ENCODE peak calls at places on chromosomes 6 and 20, in nine cellular contexts. W is lower lobe of right lung; T is fibroblast of pulmonary artery; P is CD8-positive, alpha-beta T cell; I is GM23248; R is endodermal cell; Q is astrocyte; Y is neuronal stem cell; L is CD4-positive, alpha-beta memory T cell. H is an unnamed sample.

GRCh38 chr6:84282566-84282965 is 55.1 kb upstream of the CEP162 start:
- DNase-seq in W (peak; percentile 50), T (peak; percentile 43), P (no peak), I (peak; percentile 75), R (no peak), Q (peak; percentile 79), Y (no peak), L (no peak), H (no peak)

GRCh38 chr6:33419580-33420492 is at the start of gene SYNGAP1:
- DNase-seq in W (no peak), T (peak; percentile 68), P (peak; percentile 53), I (peak; percentile 63), R (peak; percentile 84), Q (peak; percentile 57), Y (no peak), L (no peak), H (peak; percentile 82)

GRCh38 chr6:2482773-2483172 is 237.4 kb upstream of the GMDS start:
- DNase-seq in W (no peak), T (no peak), P (no peak), I (no peak), R (no peak), Q (no peak), Y (no peak), L (no peak), H (no peak)

GRCh38 chr6:169800668-169801395 is 49.4 kb downstream of the ERMARD start:
- DNase-seq in W (no peak), T (peak; percentile 47), P (no peak), I (peak; percentile 85), R (peak; percentile 76), Q (peak; percentile 61), Y (no peak), L (no peak), H (peak; percentile 49)

GRCh38 chr20:45053441-45054351 is 47.2 kb downstream of the KCNS1 start:
- DNase-seq in W (no peak), T (no peak), P (no peak), I (no peak), R (no peak), Q (no peak), Y (no peak), L (no peak), H (no peak)

GRCh38 chr6:148316308-148316707 is 26.3 kb upstream of the SASH1 start:
- DNase-seq in W (no peak), T (no peak), P (no peak), I (no peak), R (no peak), Q (no peak), Y (no peak), L (no peak), H (no peak)

GRCh38 chr6:26141378-26141901 is 54.2 kb downstream of the HFE start:
- DNase-seq in W (no peak), T (peak; percentile 32), P (no peak), I (no peak), R (peak; percentile 65), Q (no peak), Y (no peak), L (no peak), H (no peak)

GRCh38 chr6:113184291-113184690 is 672.9 kb upstream of the MARCKS start:
- DNase-seq in W (no peak), T (peak; percentile 80), P (no peak), I (peak; percentile 95), R (no peak), Q (peak; percentile 98), Y (no peak), L (no peak), H (peak; percentile 75)

GRCh38 chr6:158506577-158506976 is 53.3 kb upstream of the TMEM181 start:
- DNase-seq in W (no peak), T (peak; percentile 13), P (no peak), I (peak; percentile 4), R (peak; percentile 94), Q (peak; percentile 22), Y (peak; percentile 32), L (no peak), H (no peak)

GRCh38 chr6:33740794-33741193 is 5.9 kb downstream of the IP6K3 start:
- DNase-seq in W (no peak), T (no peak), P (no peak), I (no peak), R (no peak), Q (no peak), Y (no peak), L (no peak), H (no peak)

GRCh38 chr6:54617730-54618129 is 228.8 kb upstream of the FAM83B start:
- DNase-seq in W (no peak), T (peak; percentile 80), P (no peak), I (peak; percentile 78), R (no peak), Q (peak; percentile 95), Y (no peak), L (no peak), H (peak; percentile 90)

GRCh38 chr6:12484519-12484918 is 194.4 kb downstream of the EDN1 start:
- DNase-seq in W (no peak), T (no peak), P (no peak), I (no peak), R (no peak), Q (no peak), Y (no peak), L (no peak), H (no peak)

GRCh38 chr6:33314943-33315752 is 1.3 kb upstream of the TAPBP start:
- DNase-seq in W (peak; percentile 76), T (no peak), P (no peak), I (peak; percentile 50), R (peak; percentile 79), Q (no peak), Y (no peak), L (no peak), H (peak; percentile 35)

GRCh38 chr6:20978176-20978614 is 443.9 kb downstream of the CDKAL1 start:
- DNase-seq in W (no peak), T (peak; percentile 7), P (no peak), I (peak; percentile 83), R (no peak), Q (peak; percentile 63), Y (no peak), L (no peak), H (peak; percentile 65)

GRCh38 chr6:30743099-30744053 is 889 bp upstream of the FLOT1 start:
- DNase-seq in W (peak; percentile 51), T (peak; percentile 44), P (peak; percentile 45), I (peak; percentile 58), R (no peak), Q (no peak), Y (no peak), L (peak; percentile 26), H (peak; percentile 64)

GRCh38 chr6:37456816-37457560 is 24.0 kb downstream of the CMTR1 start:
- DNase-seq in W (no peak), T (peak; percentile 83), P (no peak), I (peak; percentile 96), R (no peak), Q (peak; percentile 89), Y (no peak), L (no peak), H (peak; percentile 47)

GRCh38 chr6:18425218-18425617 is 38.1 kb downstream of the RNF144B start:
- DNase-seq in W (no peak), T (no peak), P (no peak), I (no peak), R (no peak), Q (no peak), Y (no peak), L (no peak), H (no peak)

GRCh38 chr6:37021356-37022129 is 16.1 kb downstream of the FGD2 start:
- DNase-seq in W (no peak), T (peak; percentile 71), P (peak; percentile 77), I (peak; percentile 60), R (peak; percentile 84), Q (no peak), Y (no peak), L (peak; percentile 78), H (peak; percentile 62)

DNA sequence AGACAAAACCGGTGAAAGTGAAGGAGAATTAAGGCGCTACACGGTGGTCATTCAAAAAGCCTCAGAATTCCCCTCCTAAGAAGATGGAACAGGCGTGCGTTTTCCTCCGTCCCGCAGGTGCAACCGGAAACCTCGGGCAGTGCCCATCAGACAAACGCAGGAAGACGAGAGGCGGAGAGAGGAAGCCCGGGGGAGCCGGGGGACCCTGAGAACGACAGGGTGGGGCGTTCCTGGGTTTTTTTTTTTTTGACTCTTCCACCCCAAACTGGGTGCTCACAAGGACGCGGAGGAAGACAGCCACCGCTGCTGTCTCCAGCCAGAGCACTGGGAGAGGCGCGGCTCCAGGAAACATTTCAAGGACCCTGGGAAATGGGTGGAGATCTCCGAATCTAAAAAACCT is 25.4 kb downstream of the TTLL2 start:
- DNase-seq in W (no peak), T (no peak), P (no peak), I (no peak), R (no peak), Q (no peak), Y (no peak), L (no peak), H (no peak)
- H3K4me3 ChIP-seq in W (peak overlapping the region; percentile 56), T (no peak overlapping the region), P (peak overlapping the region; percentile 62), I (no peak overlapping the region), R (peak overlapping the region; percentile 73), Q (no peak overlapping the region), Y (no peak overlapping the region), L (peak overlapping the region; percentile 36), H (no peak overlapping the region)

GRCh38 chr20:48720256-48721020 is 107.4 kb downstream of the PREX1 start:
- DNase-seq in W (no peak), T (no peak), P (no peak), I (peak; percentile 34), R (no peak), Q (no peak), Y (no peak), L (no peak), H (no peak)

GRCh38 chr20:48722737-48723191 is 105.0 kb downstream of the PREX1 start:
- DNase-seq in W (no peak), T (peak; percentile 62), P (peak; percentile 38), I (peak; percentile 88), R (no peak), Q (peak; percentile 19), Y (no peak), L (no peak), H (peak; percentile 81)

GRCh38 chr20:48723308-48724264 is 104.2 kb downstream of the PREX1 start:
- DNase-seq in W (peak; percentile 75), T (no peak), P (no peak), I (peak; percentile 39), R (no peak), Q (no peak), Y (no peak), L (no peak), H (peak; percentile 45)

GRCh38 chr20:48721324-48722001 is 106.3 kb downstream of the PREX1 start:
- DNase-seq in W (no peak), T (no peak), P (no peak), I (no peak), R (no peak), Q (no peak), Y (no peak), L (no peak), H (no peak)

GRCh38 chr20:48722002-48722731 is 105.6 kb downstream of the PREX1 start:
- DNase-seq in W (no peak), T (peak; percentile 84), P (no peak), I (peak; percentile 83), R (no peak), Q (peak; percentile 93), Y (no peak), L (no peak), H (peak; percentile 43)
- H3K4me3 ChIP-seq in W (no peak overlapping the region), T (no peak overlapping the region), P (no peak overlapping the region), I (no peak overlapping the region), R (no peak overlapping the region), Q (no peak overlapping the region), Y (no peak overlapping the region), L (no peak overlapping the region), H (no peak overlapping the region)

GRCh38 chr20:51569815-51570741 is 27.6 kb upstream of the NFATC2 start:
- DNase-seq in W (no peak), T (no peak), P (no peak), I (peak; percentile 61), R (no peak), Q (no peak), Y (no peak), L (no peak), H (peak; percentile 28)
- H3K4me3 ChIP-seq in W (no peak overlapping the region), T (no peak overlapping the region), P (no peak overlapping the region), I (peak overlapping the region; percentile 44), R (no peak overlapping the region), Q (no peak overlapping the region), Y (no peak overlapping the region), L (no peak overlapping the region), H (peak overlapping the region; percentile 10)

GRCh38 chr6:16420332-16420714 is 181.9 kb downstream of the GMPR start:
- DNase-seq in W (no peak), T (no peak), P (no peak), I (no peak), R (no peak), Q (no peak), Y (no peak), L (no peak), H (no peak)
- H3K4me3 ChIP-seq in W (no peak overlapping the region), T (no peak overlapping the region), P (no peak overlapping the region), I (peak overlapping the region; percentile 36), R (no peak overlapping the region), Q (no peak overlapping the region), Y (no peak overlapping the region), L (no peak overlapping the region), H (no peak overlapping the region)